ENCODE peak calls at places on chromosomes 6 and 20, in four cellular contexts. One of them, this sample, is unnamed.

GRCh38 chr6:37206674-37207073 is 36.7 kb downstream of the PIM1 start:
- DNase-seq in hepatocyte: no peak
- DNase-seq in body of pancreas: no peak
- DNase-seq in left lung: no peak
- DNase-seq in this sample: no peak

GRCh38 chr6:10861086-10861485 is 20.8 kb downstream of the GCM2 start:
- DNase-seq in hepatocyte: no peak
- DNase-seq in body of pancreas: no peak
- DNase-seq in left lung: no peak
- DNase-seq in this sample: no peak

GRCh38 chr20:32167552-32167951 is 40.0 kb downstream of the PLAGL2 start:
- DNase-seq in hepatocyte: no peak
- DNase-seq in body of pancreas: no peak
- DNase-seq in left lung: no peak
- DNase-seq in this sample: no peak

GRCh38 chr6:108322728-108323127 is 27.9 kb downstream of the AFG1L start:
- DNase-seq in hepatocyte: no peak
- DNase-seq in body of pancreas: no peak
- DNase-seq in left lung: no peak
- DNase-seq in this sample: no peak

GRCh38 chr20:58633161-58634035 is 17.7 kb upstream of the STX16 start:
- DNase-seq in hepatocyte: no peak
- DNase-seq in body of pancreas: no peak
- DNase-seq in left lung: no peak
- DNase-seq in this sample: no peak

GRCh38 chr6:16405349-16405865 is 167.0 kb downstream of the GMPR start:
- DNase-seq in hepatocyte: no peak
- DNase-seq in body of pancreas: no peak
- DNase-seq in left lung: no peak
- DNase-seq in this sample: no peak

GRCh38 chr6:137734875-137735182 is 132.2 kb upstream of the TNFAIP3 start:
- DNase-seq in hepatocyte: no peak
- DNase-seq in body of pancreas: no peak
- DNase-seq in left lung: no peak
- DNase-seq in this sample: no peak

GRCh38 chr6:8392569-8392968 is 42.8 kb downstream of the SLC35B3 start:
- DNase-seq in hepatocyte: peak
- DNase-seq in body of pancreas: no peak
- DNase-seq in left lung: no peak
- DNase-seq in this sample: no peak

GRCh38 chr20:23626040-23626620 is 11.6 kb downstream of the CST3 start:
- DNase-seq in hepatocyte: peak
- DNase-seq in body of pancreas: no peak
- DNase-seq in left lung: no peak
- DNase-seq in this sample: no peak

GRCh38 chr6:34340394-34340793 is 52.1 kb downstream of the NUDT3 start:
- DNase-seq in hepatocyte: no peak
- DNase-seq in body of pancreas: no peak
- DNase-seq in left lung: no peak
- DNase-seq in this sample: no peak

GRCh38 chr6:34339971-34340370 is 52.5 kb downstream of the NUDT3 start:
- DNase-seq in hepatocyte: no peak
- DNase-seq in body of pancreas: no peak
- DNase-seq in left lung: no peak
- DNase-seq in this sample: no peak

GRCh38 chr6:34339432-34339831 is 53.0 kb downstream of the NUDT3 start:
- DNase-seq in hepatocyte: no peak
- DNase-seq in body of pancreas: no peak
- DNase-seq in left lung: no peak
- DNase-seq in this sample: no peak

GRCh38 chr6:34338811-34339210 is 53.7 kb downstream of the NUDT3 start:
- DNase-seq in hepatocyte: no peak
- DNase-seq in body of pancreas: no peak
- DNase-seq in left lung: no peak
- DNase-seq in this sample: no peak

GRCh38 chr6:34338377-34338776 is 54.1 kb downstream of the NUDT3 start:
- DNase-seq in hepatocyte: no peak
- DNase-seq in body of pancreas: no peak
- DNase-seq in left lung: no peak
- DNase-seq in this sample: no peak
- H3K27ac ChIP-seq in hepatocyte: no peak
- H3K27ac ChIP-seq in body of pancreas: no peak
- H3K27ac ChIP-seq in left lung: no peak
- H3K27ac ChIP-seq in this sample: no peak

GRCh38 chr20:1801551-1801950 is 93.7 kb upstream of the SIRPA start:
- DNase-seq in hepatocyte: no peak
- DNase-seq in body of pancreas: no peak
- DNase-seq in left lung: no peak
- DNase-seq in this sample: no peak
- H3K27ac ChIP-seq in hepatocyte: no peak
- H3K27ac ChIP-seq in body of pancreas: no peak
- H3K27ac ChIP-seq in left lung: peak
- H3K27ac ChIP-seq in this sample: no peak

GRCh38 chr6:80210618-80211017 is 104.1 kb downstream of the BCKDHB start:
- DNase-seq in hepatocyte: peak
- DNase-seq in body of pancreas: no peak
- DNase-seq in left lung: no peak
- DNase-seq in this sample: no peak
- H3K27ac ChIP-seq in hepatocyte: peak
- H3K27ac ChIP-seq in body of pancreas: no peak
- H3K27ac ChIP-seq in left lung: no peak
- H3K27ac ChIP-seq in this sample: no peak

GRCh38 chr6:128767705-128768104 is 115.2 kb upstream of the LAMA2 start:
- DNase-seq in hepatocyte: no peak
- DNase-seq in body of pancreas: no peak
- DNase-seq in left lung: no peak
- DNase-seq in this sample: no peak
- H3K27ac ChIP-seq in hepatocyte: no peak
- H3K27ac ChIP-seq in body of pancreas: no peak
- H3K27ac ChIP-seq in left lung: no peak
- H3K27ac ChIP-seq in this sample: no peak

DNA sequence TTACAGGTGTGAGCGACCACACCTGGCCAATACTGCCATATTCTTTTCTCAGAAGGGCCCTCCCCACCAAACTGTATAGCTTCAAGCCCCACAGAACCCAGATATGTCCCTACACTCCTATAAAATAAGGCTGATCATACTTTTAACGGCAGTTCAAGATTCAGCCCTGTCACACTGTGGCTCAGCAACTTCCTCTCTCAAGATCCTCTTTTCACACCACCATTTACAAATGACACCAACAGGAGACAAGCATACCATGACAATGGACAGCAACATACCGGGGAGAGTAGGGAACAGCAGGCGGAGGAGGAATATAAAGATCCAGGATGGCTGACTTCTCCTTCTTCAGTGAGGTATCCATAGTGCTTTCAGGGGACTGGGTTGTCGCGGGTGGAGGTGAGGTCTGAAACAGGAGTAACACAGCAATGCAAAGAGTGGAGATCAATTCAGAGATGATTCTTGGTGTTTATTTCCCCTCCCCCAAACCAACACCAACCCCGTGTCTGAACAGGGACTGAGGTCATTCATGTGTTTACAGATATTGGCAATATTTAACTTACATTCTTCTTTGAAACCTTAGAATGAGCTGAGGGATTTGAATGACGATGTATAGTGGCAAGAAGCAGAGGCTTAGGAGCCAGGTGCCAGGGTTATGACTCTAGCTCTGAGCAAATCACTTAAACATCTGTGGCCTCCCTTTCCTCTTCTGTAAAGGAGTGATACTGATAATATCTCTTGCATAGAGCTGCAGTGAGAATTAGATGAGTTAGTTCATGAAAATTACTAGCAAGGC is 57.6 kb upstream of the IPCEF1 start:
- DNase-seq in hepatocyte: no peak
- DNase-seq in body of pancreas: no peak
- DNase-seq in left lung: no peak
- DNase-seq in this sample: no peak
- H3K27ac ChIP-seq in hepatocyte: no peak
- H3K27ac ChIP-seq in body of pancreas: no peak
- H3K27ac ChIP-seq in left lung: no peak
- H3K27ac ChIP-seq in this sample: no peak

GRCh38 chr20:19313342-19314069 is 101.1 kb downstream of the SLC24A3 start:
- DNase-seq in hepatocyte: no peak
- DNase-seq in body of pancreas: no peak
- DNase-seq in left lung: no peak
- DNase-seq in this sample: no peak

GRCh38 chr20:19314619-19315018 is 102.2 kb downstream of the SLC24A3 start:
- DNase-seq in hepatocyte: no peak
- DNase-seq in body of pancreas: no peak
- DNase-seq in left lung: no peak
- DNase-seq in this sample: no peak

GRCh38 chr20:19321176-19321575 is 108.7 kb downstream of the SLC24A3 start:
- DNase-seq in hepatocyte: no peak
- DNase-seq in body of pancreas: no peak
- DNase-seq in left lung: no peak
- DNase-seq in this sample: no peak

GRCh38 chr20:19322061-19322985 is 109.9 kb downstream of the SLC24A3 start:
- DNase-seq in hepatocyte: no peak
- DNase-seq in body of pancreas: no peak
- DNase-seq in left lung: no peak
- DNase-seq in this sample: no peak

DNA sequence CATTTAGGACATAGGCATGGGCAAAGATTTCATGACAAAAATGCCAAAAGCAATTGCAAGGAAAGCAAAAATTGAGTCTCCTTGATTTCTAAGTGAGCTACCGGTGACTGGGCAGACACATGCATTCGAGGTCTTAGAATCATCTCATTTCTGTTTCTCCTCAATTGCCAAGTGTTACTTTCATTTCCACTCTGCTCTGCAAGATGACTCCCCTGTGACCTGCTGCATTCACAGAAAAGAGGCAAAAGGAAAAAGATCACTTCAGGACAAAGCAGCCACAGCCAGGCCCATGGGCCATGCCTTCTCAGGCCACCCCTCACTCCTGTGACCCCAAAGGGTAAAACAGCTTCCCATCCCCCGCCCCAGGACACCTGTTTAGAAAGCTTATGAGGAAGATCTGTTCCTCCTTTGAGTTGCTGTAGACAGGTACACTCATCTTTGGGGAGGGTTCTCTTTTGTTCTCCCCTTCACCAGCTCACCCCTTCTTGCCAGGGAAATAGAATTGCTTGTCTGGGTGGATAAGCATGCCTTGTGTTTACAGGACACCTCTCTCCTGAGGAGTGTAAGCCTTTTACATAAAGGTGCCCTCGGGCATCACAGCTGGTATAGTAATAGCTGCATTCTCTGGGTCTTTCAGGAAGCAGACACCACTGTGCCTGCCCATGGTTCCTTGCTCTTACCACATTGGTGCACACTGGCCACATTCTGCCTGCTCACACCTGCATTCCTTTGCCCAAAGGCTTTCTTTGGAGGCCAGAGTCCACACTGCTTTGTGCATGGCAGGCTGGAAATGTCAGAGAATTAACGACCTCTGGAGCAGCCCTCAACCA is 105.0 kb downstream of the SLC24A3 start:
- DNase-seq in hepatocyte: no peak
- DNase-seq in body of pancreas: no peak
- DNase-seq in left lung: no peak
- DNase-seq in this sample: no peak
- H3K27ac ChIP-seq in hepatocyte: no peak
- H3K27ac ChIP-seq in body of pancreas: no peak
- H3K27ac ChIP-seq in left lung: no peak
- H3K27ac ChIP-seq in this sample: no peak

GRCh38 chr6:35481215-35481614 is 13.0 kb downstream of the RPL10A start:
- DNase-seq in hepatocyte: no peak
- DNase-seq in body of pancreas: no peak
- DNase-seq in left lung: no peak
- DNase-seq in this sample: no peak

GRCh38 chr6:35478259-35478658 is 10.1 kb downstream of the RPL10A start:
- DNase-seq in hepatocyte: no peak
- DNase-seq in body of pancreas: no peak
- DNase-seq in left lung: no peak
- DNase-seq in this sample: no peak

GRCh38 chr6:35477551-35478179 is 9.5 kb downstream of the RPL10A start:
- DNase-seq in hepatocyte: no peak
- DNase-seq in body of pancreas: no peak
- DNase-seq in left lung: no peak
- DNase-seq in this sample: no peak

GRCh38 chr6:35483062-35483461 is 13.8 kb downstream of the TEAD3 start:
- DNase-seq in hepatocyte: no peak
- DNase-seq in body of pancreas: no peak
- DNase-seq in left lung: no peak
- DNase-seq in this sample: no peak

DNA sequence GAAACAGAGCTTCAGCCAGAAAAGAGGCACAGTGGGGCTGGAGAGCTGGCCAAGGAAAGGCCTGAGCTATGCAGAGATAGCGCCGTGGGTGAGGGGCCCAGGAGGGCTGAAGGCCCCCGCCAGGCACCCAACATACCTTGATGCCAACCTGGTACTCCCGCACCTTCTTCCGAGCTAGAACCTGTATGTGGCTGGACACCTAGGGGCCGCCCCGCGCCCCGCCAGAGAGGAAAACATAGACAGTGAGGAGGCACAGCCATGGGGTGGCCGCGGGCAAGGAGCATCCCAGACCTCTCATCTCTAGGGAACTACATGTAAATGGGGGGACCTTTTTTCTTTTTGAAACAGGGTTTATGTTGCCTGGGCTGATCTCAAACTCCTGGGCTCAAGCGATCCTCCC is 12.0 kb downstream of the RPL10A start:
- DNase-seq in hepatocyte: no peak
- DNase-seq in body of pancreas: no peak
- DNase-seq in left lung: no peak
- DNase-seq in this sample: no peak
- H3K27ac ChIP-seq in hepatocyte: no peak
- H3K27ac ChIP-seq in body of pancreas: no peak
- H3K27ac ChIP-seq in left lung: no peak
- H3K27ac ChIP-seq in this sample: no peak

This sample was measured in thoracic aorta.